ENCODE peak calls at places on chromosomes 1 and 21, in four cellular contexts. S is HepG2, J is GM12878, G is K562. Q is an unnamed sample.
A peak's percentile ranks its signal among the peaks of the same experiment; 100 is the strongest.

GRCh38 chr1:25889470-25889869 is 14.0 kb upstream of the PAQR7 start:
- DNase-seq in S (no peak), J (no peak), G (peak; percentile 69), Q (peak; percentile 46)

GRCh38 chr1:157113631-157114030 is 14.0 kb upstream of the ETV3L start:
- DNase-seq in J (no peak), S (no peak), G (no peak), Q (no peak)

GRCh38 chr1:79198841-79199240 is 192.3 kb upstream of the ADGRL4 start:
- DNase-seq in J (no peak), S (no peak), G (no peak), Q (no peak)

GRCh38 chr1:56676571-56677035 is 31.5 kb downstream of the PRKAA2 start:
- DNase-seq in G (no peak), J (no peak), S (no peak), Q (peak; percentile 50)

GRCh38 chr1:206769331-206769731 is 1.2 kb upstream of the IL19 start:
- DNase-seq in S (no peak), G (no peak), J (peak; percentile 96), Q (no peak)

GRCh38 chr1:27137022-27137542 is 17.8 kb downstream of the SLC9A1 start:
- DNase-seq in S (no peak), G (peak; percentile 62), J (no peak), Q (no peak)

GRCh38 chr1:53349369-53349705 is 21.5 kb upstream of the LRP8 start:
- DNase-seq in G (no peak), J (no peak), S (no peak), Q (no peak)

GRCh38 chr1:95041491-95042165 is 31.1 kb downstream of the ALG14 start:
- DNase-seq in J (no peak), G (peak; percentile 32), S (peak; percentile 74), Q (peak; percentile 70)

GRCh38 chr1:182215797-182216196 is 154.3 kb upstream of the ZNF648 start:
- DNase-seq in J (no peak), S (no peak), G (no peak), Q (no peak)

GRCh38 chr1:36203554-36204346 is 20.5 kb upstream of the THRAP3 start:
- DNase-seq in G (peak; percentile 13), J (no peak), S (no peak), Q (no peak)
- TF ChIP-seq FOXK2 in G (no peak), J (no peak), S (no peak), Q (no peak)

GRCh38 chr1:89200668-89201488 is 2.1 kb upstream of the GBP4 start:
- DNase-seq in S (no peak), J (peak; percentile 69), G (no peak), Q (no peak)
- TF ChIP-seq TARDBP in S (no peak), J (no peak), G (no peak), Q (no peak)

GRCh38 chr1:151443846-151444790 is 15.2 kb downstream of the POGZ start:
- DNase-seq in S (peak; percentile 69), G (peak; percentile 54), J (peak; percentile 38), Q (peak; percentile 85)

GRCh38 chr1:151444791-151445177 is 14.5 kb downstream of the POGZ start:
- DNase-seq in J (no peak), G (no peak), S (no peak), Q (no peak)
- TF ChIP-seq FOXK2 in J (no peak), G (no peak), S (no peak), Q (no peak)

GRCh38 chr1:244192336-244192735 is 141.3 kb downstream of the ZBTB18 start:
- DNase-seq in G (no peak), S (no peak), J (no peak), Q (no peak)
- TF ChIP-seq TARDBP in G (no peak), S (no peak), J (no peak), Q (no peak)

GRCh38 chr1:186864296-186864695 is 35.5 kb downstream of the PLA2G4A start:
- DNase-seq in S (no peak), J (no peak), G (no peak), Q (no peak)

GRCh38 chr1:186854102-186854501 is 25.4 kb downstream of the PLA2G4A start:
- DNase-seq in S (no peak), G (no peak), J (no peak), Q (no peak)

GRCh38 chr1:186859995-186860394 is 31.2 kb downstream of the PLA2G4A start:
- DNase-seq in G (no peak), J (no peak), S (no peak), Q (no peak)

GRCh38 chr1:186858923-186859322 is 30.2 kb downstream of the PLA2G4A start:
- DNase-seq in J (no peak), G (no peak), S (no peak), Q (no peak)
- TF ChIP-seq FOXK2 in J (no peak), G (no peak), S (no peak), Q (no peak)

GRCh38 chr21:38910390-38911008 is 104.8 kb downstream of the ETS2 start:
- DNase-seq in G (no peak), S (no peak), J (no peak), Q (no peak)
- TF ChIP-seq TARDBP in G (no peak), S (no peak), J (no peak), Q (no peak)

GRCh38 chr1:38741341-38741740 is 118.2 kb downstream of the RRAGC start:
- DNase-seq in J (no peak), G (no peak), S (no peak), Q (no peak)
- TF ChIP-seq FOXK2 in J (no peak), G (no peak), S (no peak), Q (no peak)

GRCh38 chr1:207867136-207868081 is 43.5 kb downstream of the CD34 start:
- DNase-seq in S (no peak), J (no peak), G (no peak), Q (no peak)
- TF ChIP-seq TARDBP in S (no peak), J (no peak), G (no peak), Q (no peak)

DNA sequence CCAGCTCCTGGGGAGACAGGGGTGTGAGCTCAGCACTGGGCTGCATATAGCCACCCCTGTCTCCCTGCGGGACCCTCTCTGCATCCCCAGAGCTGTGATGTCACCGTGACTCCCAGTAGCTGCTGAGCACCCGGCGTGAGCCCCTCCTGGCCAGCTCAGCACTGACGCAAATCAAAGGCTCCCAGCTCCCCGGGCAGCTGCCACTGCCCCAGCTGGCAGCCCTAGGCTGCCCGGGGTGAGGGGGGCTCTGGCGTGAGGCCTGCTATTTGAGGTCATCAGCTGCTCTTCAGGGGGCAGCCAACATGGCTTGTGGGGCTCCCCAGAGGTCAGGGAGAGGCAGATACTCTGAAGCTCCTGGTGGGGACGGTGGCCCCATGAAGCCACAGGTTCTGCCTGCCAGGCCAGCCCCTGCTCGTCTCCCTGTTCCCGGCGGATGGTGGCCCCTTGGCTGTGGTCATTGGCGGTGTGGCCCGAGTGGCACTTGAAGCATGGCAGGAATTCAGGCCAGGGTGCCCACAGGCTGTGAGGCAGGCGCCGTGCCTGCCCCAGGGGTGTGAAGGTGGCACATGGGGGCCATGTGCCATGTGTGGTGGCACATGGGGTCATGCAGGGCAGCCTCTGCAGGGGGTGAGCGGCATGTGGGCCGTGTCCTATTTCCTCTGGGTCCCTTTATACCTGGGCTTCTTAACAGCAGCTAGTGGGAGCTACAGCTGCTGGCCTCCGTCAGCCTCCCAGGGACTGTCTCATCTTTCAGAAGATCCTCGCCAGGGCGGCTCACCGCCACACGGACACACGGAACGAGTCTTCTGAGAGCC is 85.4 kb downstream of the SIK1 start:
- DNase-seq in S (no peak), J (no peak), G (no peak), Q (no peak)
- TF ChIP-seq FOXK2 in S (no peak), J (no peak), G (no peak), Q (no peak)

DNA sequence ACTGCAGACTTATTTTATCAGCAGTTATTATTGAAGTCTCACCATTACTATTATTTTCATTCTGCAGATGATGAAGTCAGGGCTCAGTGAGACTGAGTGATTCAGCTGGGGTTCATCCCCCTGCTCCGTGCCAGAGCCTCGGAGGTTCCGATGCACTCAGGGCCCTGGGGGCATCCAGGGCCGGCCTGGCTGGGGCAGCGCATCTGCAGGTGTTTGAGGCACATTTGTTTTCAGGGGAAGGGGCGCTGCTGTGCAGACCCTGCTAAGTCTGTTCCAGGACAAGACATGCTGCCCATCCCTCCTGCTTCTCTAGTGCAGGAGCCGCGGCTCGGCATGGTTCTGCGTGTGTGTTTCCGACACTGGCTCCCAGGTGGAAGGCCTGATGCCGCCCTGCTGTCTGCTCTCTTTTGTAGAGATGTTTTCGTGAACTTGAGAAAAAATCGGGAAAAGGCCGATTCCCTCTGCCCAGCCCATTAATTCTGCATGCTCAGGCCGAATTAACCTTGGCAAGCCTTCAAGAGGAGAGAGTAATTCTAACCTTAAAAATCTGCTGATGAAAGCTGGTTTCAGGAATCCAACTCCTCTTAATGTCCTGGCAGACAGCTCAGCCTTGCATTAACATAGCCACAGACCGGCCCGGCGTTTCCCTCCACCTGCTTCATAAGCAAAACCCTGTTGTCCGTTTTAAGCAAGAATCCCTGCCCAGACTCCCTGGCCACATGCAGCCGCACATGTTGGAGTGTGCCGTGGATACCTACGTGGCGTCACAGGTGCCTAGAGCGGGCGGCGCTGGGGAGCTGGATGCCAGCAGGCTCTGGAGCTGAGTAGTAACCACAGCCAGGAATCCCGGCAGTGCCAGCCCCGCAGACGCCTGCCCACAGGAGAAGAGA is 316.0 kb upstream of the VAMP3 start:
- DNase-seq in J (no peak), G (no peak), S (no peak), Q (no peak)
- TF ChIP-seq TARDBP in J (no peak), G (no peak), S (no peak), Q (no peak)

Q was measured in HEK293T.